ENCODE peak calls at places on chromosomes 13 and 19, in six cellular contexts. One of them, this sample, is unnamed.

GRCh38 chr13:98223741-98224140 is 46.7 kb upstream of the RNF113B start:
- DNase-seq in stimulated activated CD4-positive, alpha-beta T cell treated with anti-CD3 and anti-CD28 coated beads, Interleukin-2, amount 100 ng/mL, for 24 hours: no peak
- DNase-seq in kidney tubule cell: no peak
- DNase-seq in lung microvascular endothelial cell: no peak
- DNase-seq in stimulated activated CD8-positive, alpha-beta memory T cell treated with anti-CD3 and anti-CD28 coated beads, Interleukin-2, amount 100 ng/mL, for 1 hour: no peak
- DNase-seq in CD4-positive, alpha-beta T cell: no peak
- DNase-seq in this sample: no peak

GRCh38 chr13:78660130-78660857 is 1.3 kb upstream of the OBI1 start:
- DNase-seq in stimulated activated CD4-positive, alpha-beta T cell treated with anti-CD3 and anti-CD28 coated beads, Interleukin-2, amount 100 ng/mL, for 24 hours: no peak
- DNase-seq in kidney tubule cell: peak
- DNase-seq in lung microvascular endothelial cell: peak
- DNase-seq in stimulated activated CD8-positive, alpha-beta memory T cell treated with anti-CD3 and anti-CD28 coated beads, Interleukin-2, amount 100 ng/mL, for 1 hour: no peak
- DNase-seq in CD4-positive, alpha-beta T cell: peak
- DNase-seq in this sample: peak

GRCh38 chr13:79548886-79549285 is 67.9 kb downstream of the NDFIP2 start:
- DNase-seq in stimulated activated CD4-positive, alpha-beta T cell treated with anti-CD3 and anti-CD28 coated beads, Interleukin-2, amount 100 ng/mL, for 24 hours: no peak
- DNase-seq in kidney tubule cell: no peak
- DNase-seq in lung microvascular endothelial cell: no peak
- DNase-seq in stimulated activated CD8-positive, alpha-beta memory T cell treated with anti-CD3 and anti-CD28 coated beads, Interleukin-2, amount 100 ng/mL, for 1 hour: no peak
- DNase-seq in CD4-positive, alpha-beta T cell: no peak
- DNase-seq in this sample: no peak

GRCh38 chr13:110001622-110002275 is 215.4 kb upstream of the IRS2 start:
- DNase-seq in stimulated activated CD4-positive, alpha-beta T cell treated with anti-CD3 and anti-CD28 coated beads, Interleukin-2, amount 100 ng/mL, for 24 hours: no peak
- DNase-seq in kidney tubule cell: no peak
- DNase-seq in lung microvascular endothelial cell: peak
- DNase-seq in stimulated activated CD8-positive, alpha-beta memory T cell treated with anti-CD3 and anti-CD28 coated beads, Interleukin-2, amount 100 ng/mL, for 1 hour: no peak
- DNase-seq in CD4-positive, alpha-beta T cell: no peak
- DNase-seq in this sample: no peak

GRCh38 chr19:2188708-2189385 is 25.1 kb downstream of the DOT1L start:
- DNase-seq in stimulated activated CD4-positive, alpha-beta T cell treated with anti-CD3 and anti-CD28 coated beads, Interleukin-2, amount 100 ng/mL, for 24 hours: peak
- DNase-seq in kidney tubule cell: no peak
- DNase-seq in lung microvascular endothelial cell: peak
- DNase-seq in stimulated activated CD8-positive, alpha-beta memory T cell treated with anti-CD3 and anti-CD28 coated beads, Interleukin-2, amount 100 ng/mL, for 1 hour: no peak
- DNase-seq in CD4-positive, alpha-beta T cell: no peak
- DNase-seq in this sample: no peak

GRCh38 chr13:32284927-32285632 is 30.1 kb downstream of the ZAR1L start:
- DNase-seq in stimulated activated CD4-positive, alpha-beta T cell treated with anti-CD3 and anti-CD28 coated beads, Interleukin-2, amount 100 ng/mL, for 24 hours: no peak
- DNase-seq in kidney tubule cell: peak
- DNase-seq in lung microvascular endothelial cell: peak
- DNase-seq in stimulated activated CD8-positive, alpha-beta memory T cell treated with anti-CD3 and anti-CD28 coated beads, Interleukin-2, amount 100 ng/mL, for 1 hour: no peak
- DNase-seq in CD4-positive, alpha-beta T cell: no peak
- DNase-seq in this sample: no peak

GRCh38 chr19:51365211-51366049 is 758 bp downstream of the ETFB start:
- DNase-seq in stimulated activated CD4-positive, alpha-beta T cell treated with anti-CD3 and anti-CD28 coated beads, Interleukin-2, amount 100 ng/mL, for 24 hours: no peak
- DNase-seq in kidney tubule cell: peak
- DNase-seq in lung microvascular endothelial cell: peak
- DNase-seq in stimulated activated CD8-positive, alpha-beta memory T cell treated with anti-CD3 and anti-CD28 coated beads, Interleukin-2, amount 100 ng/mL, for 1 hour: no peak
- DNase-seq in CD4-positive, alpha-beta T cell: no peak
- DNase-seq in this sample: peak

GRCh38 chr19:31598730-31599238 is 249.5 kb upstream of the TSHZ3 start:
- DNase-seq in stimulated activated CD4-positive, alpha-beta T cell treated with anti-CD3 and anti-CD28 coated beads, Interleukin-2, amount 100 ng/mL, for 24 hours: no peak
- DNase-seq in kidney tubule cell: no peak
- DNase-seq in lung microvascular endothelial cell: no peak
- DNase-seq in stimulated activated CD8-positive, alpha-beta memory T cell treated with anti-CD3 and anti-CD28 coated beads, Interleukin-2, amount 100 ng/mL, for 1 hour: no peak
- DNase-seq in CD4-positive, alpha-beta T cell: no peak
- DNase-seq in this sample: no peak

GRCh38 chr19:18223860-18224524 is 2.2 kb downstream of the PDE4C start:
- DNase-seq in stimulated activated CD4-positive, alpha-beta T cell treated with anti-CD3 and anti-CD28 coated beads, Interleukin-2, amount 100 ng/mL, for 24 hours: peak
- DNase-seq in kidney tubule cell: no peak
- DNase-seq in lung microvascular endothelial cell: no peak
- DNase-seq in stimulated activated CD8-positive, alpha-beta memory T cell treated with anti-CD3 and anti-CD28 coated beads, Interleukin-2, amount 100 ng/mL, for 1 hour: no peak
- DNase-seq in CD4-positive, alpha-beta T cell: peak
- DNase-seq in this sample: peak

GRCh38 chr19:51573331-51573730 is 2.2 kb downstream of the ZNF175 start:
- DNase-seq in stimulated activated CD4-positive, alpha-beta T cell treated with anti-CD3 and anti-CD28 coated beads, Interleukin-2, amount 100 ng/mL, for 24 hours: no peak
- DNase-seq in kidney tubule cell: no peak
- DNase-seq in lung microvascular endothelial cell: peak
- DNase-seq in stimulated activated CD8-positive, alpha-beta memory T cell treated with anti-CD3 and anti-CD28 coated beads, Interleukin-2, amount 100 ng/mL, for 1 hour: no peak
- DNase-seq in CD4-positive, alpha-beta T cell: no peak
- DNase-seq in this sample: no peak

GRCh38 chr19:18659281-18660050 is 22.6 kb downstream of the KLHL26 start:
- DNase-seq in stimulated activated CD4-positive, alpha-beta T cell treated with anti-CD3 and anti-CD28 coated beads, Interleukin-2, amount 100 ng/mL, for 24 hours: no peak
- DNase-seq in kidney tubule cell: no peak
- DNase-seq in lung microvascular endothelial cell: no peak
- DNase-seq in stimulated activated CD8-positive, alpha-beta memory T cell treated with anti-CD3 and anti-CD28 coated beads, Interleukin-2, amount 100 ng/mL, for 1 hour: no peak
- DNase-seq in CD4-positive, alpha-beta T cell: no peak
- DNase-seq in this sample: no peak

GRCh38 chr19:58399903-58400637 is 4.6 kb downstream of the RNF225 start:
- DNase-seq in stimulated activated CD4-positive, alpha-beta T cell treated with anti-CD3 and anti-CD28 coated beads, Interleukin-2, amount 100 ng/mL, for 24 hours: no peak
- DNase-seq in kidney tubule cell: peak
- DNase-seq in lung microvascular endothelial cell: no peak
- DNase-seq in stimulated activated CD8-positive, alpha-beta memory T cell treated with anti-CD3 and anti-CD28 coated beads, Interleukin-2, amount 100 ng/mL, for 1 hour: no peak
- DNase-seq in CD4-positive, alpha-beta T cell: no peak
- DNase-seq in this sample: no peak